ENCODE peak calls at places on chromosomes 2 and 18, in five cellular contexts. N is transverse colon, E is heart left ventricle, R is lung, B is adrenal gland. H is an unnamed sample.
A peak's percentile ranks its signal among the peaks of the same experiment; 100 is the strongest.

GRCh38 chr2:20653695-20654306 is 2.9 kb upstream of the HS1BP3 start:
- DNase-seq in N (no peak), E (no peak), R (no peak), B (no peak), H (no peak)

GRCh38 chr2:68714866-68715265 is 19.7 kb upstream of the ARHGAP25 start:
- DNase-seq in N (peak; percentile 69), E (peak; percentile 54), R (peak; percentile 51), B (peak; percentile 48), H (no peak)

GRCh38 chr2:226130192-226130591 is 669.4 kb downstream of the IRS1 start:
- DNase-seq in N (no peak), E (no peak), R (no peak), B (no peak), H (no peak)

GRCh38 chr2:24830786-24831185 is 37.6 kb downstream of the CENPO start:
- DNase-seq in N (no peak), E (no peak), R (no peak), B (no peak), H (no peak)

GRCh38 chr2:74671479-74671878 is 17.4 kb downstream of the SEMA4F start:
- DNase-seq in N (no peak), E (no peak), R (no peak), B (no peak), H (no peak)

GRCh38 chr2:20291106-20291564 is 59.5 kb downstream of the PUM2 start:
- DNase-seq in N (peak; percentile 40), E (no peak), R (peak; percentile 37), B (peak; percentile 68), H (peak; percentile 78)

GRCh38 chr18:66013976-66014375 is 263.2 kb downstream of the CDH7 start:
- DNase-seq in N (no peak), E (no peak), R (no peak), B (no peak), H (no peak)

GRCh38 chr18:986071-986470 is 81.4 kb downstream of the ADCYAP1 start:
- DNase-seq in N (no peak), E (no peak), R (no peak), B (no peak), H (peak; percentile 48)

GRCh38 chr2:239609162-239609561 is 208.3 kb upstream of the HDAC4 start:
- DNase-seq in N (no peak), E (peak; percentile 9), R (no peak), B (no peak), H (no peak)

GRCh38 chr18:32389868-32390267 is 80.8 kb downstream of the GAREM1 start:
- DNase-seq in N (no peak), E (peak; percentile 69), R (peak; percentile 82), B (peak; percentile 52), H (no peak)

GRCh38 chr2:201515573-201516246 is 64.2 kb downstream of the STRADB start:
- DNase-seq in N (no peak), E (no peak), R (no peak), B (no peak), H (no peak)

GRCh38 chr2:241035818-241036396 is 37.5 kb downstream of the SNED1 start:
- DNase-seq in N (no peak), E (no peak), R (no peak), B (no peak), H (no peak)

GRCh38 chr2:7627587-7627986 is 710.4 kb downstream of the RNF144A start:
- DNase-seq in N (no peak), E (no peak), R (no peak), B (no peak), H (no peak)

GRCh38 chr2:235501663-235502009 is 7.8 kb downstream of the AGAP1 start:
- DNase-seq in N (no peak), E (no peak), R (no peak), B (no peak), H (no peak)

GRCh38 chr2:133627741-133628140 is 59.5 kb upstream of the NCKAP5 start:
- DNase-seq in N (no peak), E (no peak), R (no peak), B (no peak), H (no peak)

GRCh38 chr18:55906533-55906932 is 318.5 kb upstream of the TCF4 start:
- DNase-seq in N (no peak), E (no peak), R (no peak), B (no peak), H (no peak)

GRCh38 chr2:230898016-230898415 is 27.0 kb downstream of the GPR55 start:
- DNase-seq in N (peak; percentile 5), E (no peak), R (no peak), B (peak; percentile 13), H (peak; percentile 3)

GRCh38 chr2:45192481-45192880 is 183.2 kb upstream of the SIX2 start:
- DNase-seq in N (no peak), E (no peak), R (no peak), B (no peak), H (no peak)

GRCh38 chr2:131113566-131114227 is 8.6 kb downstream of the PLEKHB2 start:
- DNase-seq in N (no peak), E (no peak), R (no peak), B (no peak), H (no peak)

GRCh38 chr18:47729356-47729755 is 201.1 kb downstream of the SMAD2 start:
- DNase-seq in N (no peak), E (no peak), R (no peak), B (no peak), H (no peak)

GRCh38 chr18:47735041-47735440 is 195.4 kb downstream of the SMAD2 start:
- DNase-seq in N (no peak), E (no peak), R (no peak), B (no peak), H (no peak)

GRCh38 chr18:47736376-47737140 is 193.9 kb downstream of the SMAD2 start:
- DNase-seq in N (no peak), E (no peak), R (no peak), B (peak; percentile 3), H (no peak)

GRCh38 chr18:47730795-47731194 is 199.7 kb downstream of the SMAD2 start:
- DNase-seq in N (no peak), E (no peak), R (no peak), B (no peak), H (no peak)

DNA sequence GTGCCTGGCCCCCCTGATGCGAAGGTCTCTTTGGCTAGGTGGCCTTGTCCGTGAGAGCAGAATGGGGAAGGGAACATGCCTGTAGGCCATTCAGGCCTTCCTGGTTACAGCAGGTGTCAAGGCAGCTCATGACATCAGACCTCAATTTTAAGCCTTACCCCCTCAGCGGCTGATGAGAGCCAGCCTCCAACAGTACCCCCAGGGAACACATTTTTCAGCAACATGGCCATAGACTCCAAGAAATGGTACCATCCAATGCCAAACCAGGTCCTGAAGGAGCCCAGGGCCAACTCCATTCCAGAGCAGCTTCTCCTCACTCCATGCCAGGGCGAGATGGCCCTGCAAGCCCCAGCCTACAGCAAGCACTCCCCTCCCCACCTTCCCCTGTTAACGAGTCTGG is 199.2 kb downstream of the SMAD2 start:
- DNase-seq in N (no peak), E (no peak), R (no peak), B (no peak), H (no peak)
- H3K27me3 ChIP-seq in N (no peaks in the 10 kb centered on the region), E (peaks cover 55% of the 10 kb centered on the region), R (no peaks in the 10 kb centered on the region), B (peaks cover 7% of the 10 kb centered on the region), H (peaks cover 3% of the 10 kb centered on the region)

GRCh38 chr2:176182671-176183070 is 5.8 kb upstream of the HOXD1 start:
- DNase-seq in N (no peak), E (no peak), R (no peak), B (no peak), H (no peak)
- H3K27me3 ChIP-seq in N (peaks cover 29% of the 10 kb centered on the region), E (peaks cover 98% of the 10 kb centered on the region), R (peaks cover 14% of the 10 kb centered on the region), B (peaks cover 3% of the 10 kb centered on the region), H (no peaks in the 10 kb centered on the region)

GRCh38 chr18:35770360-35770759 is 188.8 kb downstream of the GALNT1 start:
- DNase-seq in N (no peak), E (no peak), R (no peak), B (no peak), H (no peak)

GRCh38 chr18:35776481-35776880 is 194.9 kb downstream of the GALNT1 start:
- DNase-seq in N (no peak), E (no peak), R (no peak), B (no peak), H (no peak)

GRCh38 chr18:35775887-35776286 is 194.3 kb downstream of the GALNT1 start:
- DNase-seq in N (no peak), E (no peak), R (no peak), B (no peak), H (no peak)

GRCh38 chr18:35777042-35777441 is 195.4 kb upstream of the RMP24 start:
- DNase-seq in N (no peak), E (no peak), R (no peak), B (no peak), H (peak; percentile 27)

GRCh38 chr18:35771172-35771571 is 189.6 kb downstream of the GALNT1 start:
- DNase-seq in N (no peak), E (no peak), R (no peak), B (no peak), H (no peak)
- H3K27me3 ChIP-seq in N (no peaks in the 10 kb centered on the region), E (no peaks in the 10 kb centered on the region), R (no peaks in the 10 kb centered on the region), B (no peaks in the 10 kb centered on the region), H (no peaks in the 10 kb centered on the region)

GRCh38 chr2:10407432-10407831 is 40.7 kb downstream of the ODC1 start:
- DNase-seq in N (no peak), E (no peak), R (no peak), B (no peak), H (no peak)

GRCh38 chr2:10406491-10406890 is 41.6 kb downstream of the ODC1 start:
- DNase-seq in N (no peak), E (no peak), R (no peak), B (no peak), H (no peak)

GRCh38 chr2:10406016-10406415 is 42.1 kb downstream of the ODC1 start:
- DNase-seq in N (no peak), E (no peak), R (no peak), B (no peak), H (no peak)

GRCh38 chr2:10404324-10405143 is 43.6 kb downstream of the ODC1 start:
- DNase-seq in N (no peak), E (no peak), R (no peak), B (no peak), H (peak; percentile 53)

GRCh38 chr2:10405441-10405840 is 42.7 kb downstream of the ODC1 start:
- DNase-seq in N (peak; percentile 49), E (peak; percentile 41), R (peak; percentile 84), B (peak; percentile 94), H (peak; percentile 61)
- H3K27me3 ChIP-seq in N (no peaks in the 10 kb centered on the region), E (no peaks in the 10 kb centered on the region), R (no peaks in the 10 kb centered on the region), B (no peaks in the 10 kb centered on the region), H (no peaks in the 10 kb centered on the region)

GRCh38 chr2:363823-364470 is 76.1 kb upstream of the ALKAL2 start:
- DNase-seq in N (no peak), E (no peak), R (no peak), B (no peak), H (no peak)
- H3K27me3 ChIP-seq in N (no peaks in the 10 kb centered on the region), E (peaks cover 9% of the 10 kb centered on the region), R (no peaks in the 10 kb centered on the region), B (no peaks in the 10 kb centered on the region), H (peaks cover 9% of the 10 kb centered on the region)

GRCh38 chr2:118849226-118850170 is 2.0 kb upstream of the EN1 start:
- DNase-seq in N (no peak), E (no peak), R (no peak), B (no peak), H (no peak)
- H3K27me3 ChIP-seq in N (peaks cover 100% of the 10 kb centered on the region), E (peaks cover 99% of the 10 kb centered on the region), R (peaks cover 41% of the 10 kb centered on the region), B (peaks cover 96% of the 10 kb centered on the region), H (peaks cover 82% of the 10 kb centered on the region)

H was measured in BE2C.